ENCODE peak calls at places on chromosomes 16 and 17, in eight cellular contexts. One of them, this sample, is unnamed. For H3K4me1, the result is how much of the 10 kb centered on the place peaks cover.

GRCh38 chr17:61698244-61698643 is 107.2 kb upstream of the NACA2 start:
- DNase-seq in GM23338: no peak
- DNase-seq in body of pancreas: no peak
- DNase-seq in left ventricle myocardium inferior: no peak
- DNase-seq in HCT116: no peak
- DNase-seq in OCI-LY7: no peak
- DNase-seq in cardiac muscle cell: no peak
- DNase-seq in mucosa of descending colon: no peak
- DNase-seq in this sample: no peak

GRCh38 chr16:55713103-55713502 is 57.3 kb downstream of the SLC6A2 start:
- DNase-seq in OCI-LY7: no peak
- DNase-seq in cardiac muscle cell: no peak
- DNase-seq in HCT116: no peak
- DNase-seq in body of pancreas: no peak
- DNase-seq in GM23338: no peak
- DNase-seq in mucosa of descending colon: no peak
- DNase-seq in left ventricle myocardium inferior: no peak
- DNase-seq in this sample: no peak

GRCh38 chr16:67199808-67200198 is 872 bp downstream of the ELMO3 start:
- DNase-seq in OCI-LY7: no peak
- DNase-seq in cardiac muscle cell: no peak
- DNase-seq in GM23338: peak
- DNase-seq in left ventricle myocardium inferior: no peak
- DNase-seq in body of pancreas: peak
- DNase-seq in HCT116: no peak
- DNase-seq in mucosa of descending colon: no peak
- DNase-seq in this sample: no peak

GRCh38 chr17:79033741-79034501 is 10.0 kb downstream of the C1QTNF1 start:
- DNase-seq in GM23338: no peak
- DNase-seq in OCI-LY7: no peak
- DNase-seq in HCT116: no peak
- DNase-seq in cardiac muscle cell: no peak
- DNase-seq in body of pancreas: no peak
- DNase-seq in left ventricle myocardium inferior: peak
- DNase-seq in mucosa of descending colon: no peak
- DNase-seq in this sample: peak

GRCh38 chr16:70757183-70757582 is 43.8 kb downstream of the VAC14 start:
- DNase-seq in OCI-LY7: no peak
- DNase-seq in HCT116: no peak
- DNase-seq in GM23338: no peak
- DNase-seq in left ventricle myocardium inferior: no peak
- DNase-seq in body of pancreas: no peak
- DNase-seq in mucosa of descending colon: peak
- DNase-seq in cardiac muscle cell: no peak
- DNase-seq in this sample: no peak

GRCh38 chr17:57986841-57987581 is 1.0 kb downstream of the VEZF1 start:
- DNase-seq in body of pancreas: peak
- DNase-seq in cardiac muscle cell: peak
- DNase-seq in mucosa of descending colon: peak
- DNase-seq in OCI-LY7: no peak
- DNase-seq in GM23338: peak
- DNase-seq in HCT116: no peak
- DNase-seq in left ventricle myocardium inferior: peak
- DNase-seq in this sample: peak

GRCh38 chr17:18980682-18981384 is 23.7 kb downstream of the FAM83G start:
- DNase-seq in OCI-LY7: no peak
- DNase-seq in cardiac muscle cell: peak
- DNase-seq in GM23338: no peak
- DNase-seq in body of pancreas: no peak
- DNase-seq in mucosa of descending colon: no peak
- DNase-seq in HCT116: no peak
- DNase-seq in left ventricle myocardium inferior: no peak
- DNase-seq in this sample: no peak

GRCh38 chr17:7177210-7177953 is 1.8 kb downstream of the ASGR1 start:
- DNase-seq in cardiac muscle cell: peak
- DNase-seq in OCI-LY7: peak
- DNase-seq in body of pancreas: peak
- DNase-seq in GM23338: peak
- DNase-seq in left ventricle myocardium inferior: peak
- DNase-seq in HCT116: no peak
- DNase-seq in mucosa of descending colon: no peak
- DNase-seq in this sample: peak

GRCh38 chr17:12959441-12959840 is 58.4 kb downstream of the ELAC2 start:
- DNase-seq in GM23338: no peak
- DNase-seq in body of pancreas: no peak
- DNase-seq in cardiac muscle cell: no peak
- DNase-seq in HCT116: no peak
- DNase-seq in left ventricle myocardium inferior: no peak
- DNase-seq in OCI-LY7: no peak
- DNase-seq in mucosa of descending colon: no peak
- DNase-seq in this sample: no peak

GRCh38 chr16:76946879-76947278 is 244.1 kb upstream of the MON1B start:
- DNase-seq in cardiac muscle cell: peak
- DNase-seq in mucosa of descending colon: no peak
- DNase-seq in HCT116: peak
- DNase-seq in left ventricle myocardium inferior: no peak
- DNase-seq in GM23338: no peak
- DNase-seq in body of pancreas: no peak
- DNase-seq in OCI-LY7: no peak
- DNase-seq in this sample: no peak

GRCh38 chr17:58313815-58314705 is 14.5 kb downstream of the TSPOAP1 start:
- DNase-seq in left ventricle myocardium inferior: no peak
- DNase-seq in GM23338: no peak
- DNase-seq in HCT116: no peak
- DNase-seq in body of pancreas: no peak
- DNase-seq in cardiac muscle cell: no peak
- DNase-seq in mucosa of descending colon: no peak
- DNase-seq in OCI-LY7: no peak
- DNase-seq in this sample: no peak

GRCh38 chr17:56779306-56779705 is 54.4 kb downstream of the C17orf67 start:
- DNase-seq in left ventricle myocardium inferior: no peak
- DNase-seq in GM23338: no peak
- DNase-seq in cardiac muscle cell: no peak
- DNase-seq in HCT116: no peak
- DNase-seq in OCI-LY7: no peak
- DNase-seq in body of pancreas: no peak
- DNase-seq in mucosa of descending colon: no peak
- DNase-seq in this sample: no peak

GRCh38 chr16:2519711-2520080 is 475 bp upstream of the AMDHD2 start:
- DNase-seq in HCT116: no peak
- DNase-seq in cardiac muscle cell: no peak
- DNase-seq in GM23338: no peak
- DNase-seq in left ventricle myocardium inferior: no peak
- DNase-seq in OCI-LY7: no peak
- DNase-seq in body of pancreas: peak
- DNase-seq in mucosa of descending colon: no peak
- DNase-seq in this sample: no peak
- H3K4me3 ChIP-seq in HCT116: no peak
- H3K4me3 ChIP-seq in cardiac muscle cell: peak
- H3K4me3 ChIP-seq in GM23338: peak
- H3K4me3 ChIP-seq in left ventricle myocardium inferior: peak
- H3K4me3 ChIP-seq in OCI-LY7: peak
- H3K4me3 ChIP-seq in body of pancreas: no peak
- H3K4me3 ChIP-seq in mucosa of descending colon: no peak
- H3K4me3 ChIP-seq in this sample: peak

GRCh38 chr17:75240394-75241142 is 20.8 kb downstream of the GGA3 start:
- DNase-seq in HCT116: peak
- DNase-seq in left ventricle myocardium inferior: no peak
- DNase-seq in OCI-LY7: peak
- DNase-seq in GM23338: peak
- DNase-seq in cardiac muscle cell: peak
- DNase-seq in mucosa of descending colon: no peak
- DNase-seq in body of pancreas: no peak
- DNase-seq in this sample: peak
- H3K4me1 ChIP-seq in HCT116: under half
- H3K4me1 ChIP-seq in left ventricle myocardium inferior: under half
- H3K4me1 ChIP-seq in OCI-LY7: under half
- H3K4me1 ChIP-seq in GM23338: under half
- H3K4me1 ChIP-seq in cardiac muscle cell: under half
- H3K4me1 ChIP-seq in mucosa of descending colon: under half
- H3K4me1 ChIP-seq in body of pancreas: under half
- H3K4me1 ChIP-seq in this sample: under half

GRCh38 chr16:57987441-57988177 is 12.9 kb downstream of the ZNF319 start:
- DNase-seq in GM23338: no peak
- DNase-seq in body of pancreas: no peak
- DNase-seq in mucosa of descending colon: peak
- DNase-seq in HCT116: no peak
- DNase-seq in left ventricle myocardium inferior: no peak
- DNase-seq in cardiac muscle cell: no peak
- DNase-seq in OCI-LY7: no peak
- DNase-seq in this sample: peak
- H3K4me3 ChIP-seq in GM23338: no peak
- H3K4me3 ChIP-seq in body of pancreas: no peak
- H3K4me3 ChIP-seq in mucosa of descending colon: no peak
- H3K4me3 ChIP-seq in HCT116: no peak
- H3K4me3 ChIP-seq in left ventricle myocardium inferior: no peak
- H3K4me3 ChIP-seq in cardiac muscle cell: no peak
- H3K4me3 ChIP-seq in OCI-LY7: no peak
- H3K4me3 ChIP-seq in this sample: no peak

DNA sequence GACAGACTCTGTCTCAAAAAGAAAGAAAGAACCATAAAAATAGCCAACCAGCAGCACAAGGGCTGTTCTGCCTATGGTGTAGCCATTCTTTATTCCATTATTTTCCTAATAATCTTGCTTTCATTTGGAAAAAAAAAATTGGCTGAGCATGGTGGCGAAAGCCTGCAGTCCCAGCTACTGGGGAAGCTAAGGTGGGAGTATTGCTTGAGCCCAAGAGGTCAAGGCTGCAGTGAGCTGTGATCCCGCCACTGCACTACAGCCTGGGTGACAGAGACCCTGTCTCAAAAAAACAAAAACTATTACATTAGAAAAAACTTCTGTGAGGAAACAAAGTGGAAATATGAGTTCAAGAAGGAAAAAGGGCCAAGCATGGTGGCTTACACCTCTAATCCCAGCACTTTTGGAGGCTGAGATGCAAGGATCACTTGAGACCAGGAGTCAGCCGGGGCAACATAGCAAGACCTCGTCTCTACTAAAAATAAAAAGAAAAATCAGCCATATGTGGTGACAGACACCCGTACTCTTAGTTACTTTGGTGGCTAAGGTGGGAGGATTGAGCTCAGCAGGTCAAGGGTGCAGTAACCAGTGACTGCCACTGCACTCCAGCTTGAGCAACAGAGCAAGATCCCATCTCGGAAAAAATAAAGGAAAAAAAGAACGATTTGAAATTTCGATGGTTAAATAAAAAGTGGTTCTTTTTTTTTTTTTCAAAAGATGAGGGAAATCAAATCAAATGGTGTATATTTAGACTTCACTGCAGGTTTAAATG is 2.5 kb downstream of the DCAKD start:
- DNase-seq in HCT116: no peak
- DNase-seq in cardiac muscle cell: no peak
- DNase-seq in OCI-LY7: peak
- DNase-seq in mucosa of descending colon: no peak
- DNase-seq in left ventricle myocardium inferior: no peak
- DNase-seq in body of pancreas: no peak
- DNase-seq in GM23338: no peak
- DNase-seq in this sample: no peak
- H3K4me1 ChIP-seq in HCT116: half or more
- H3K4me1 ChIP-seq in cardiac muscle cell: under half
- H3K4me1 ChIP-seq in OCI-LY7: under half
- H3K4me1 ChIP-seq in mucosa of descending colon: under half
- H3K4me1 ChIP-seq in left ventricle myocardium inferior: under half
- H3K4me1 ChIP-seq in body of pancreas: under half
- H3K4me1 ChIP-seq in GM23338: under half
- H3K4me1 ChIP-seq in this sample: under half

GRCh38 chr16:2157480-2158261 is 2.1 kb downstream of the TRAF7 start:
- DNase-seq in cardiac muscle cell: no peak
- DNase-seq in OCI-LY7: no peak
- DNase-seq in mucosa of descending colon: no peak
- DNase-seq in left ventricle myocardium inferior: no peak
- DNase-seq in GM23338: no peak
- DNase-seq in HCT116: no peak
- DNase-seq in body of pancreas: peak
- DNase-seq in this sample: no peak
- H3K4me3 ChIP-seq in cardiac muscle cell: no peak
- H3K4me3 ChIP-seq in OCI-LY7: no peak
- H3K4me3 ChIP-seq in mucosa of descending colon: no peak
- H3K4me3 ChIP-seq in left ventricle myocardium inferior: peak
- H3K4me3 ChIP-seq in GM23338: peak
- H3K4me3 ChIP-seq in HCT116: no peak
- H3K4me3 ChIP-seq in body of pancreas: no peak
- H3K4me3 ChIP-seq in this sample: peak

GRCh38 chr16:86232496-86232895 is 277.8 kb upstream of the FOXF1 start:
- DNase-seq in GM23338: no peak
- DNase-seq in mucosa of descending colon: no peak
- DNase-seq in cardiac muscle cell: no peak
- DNase-seq in left ventricle myocardium inferior: no peak
- DNase-seq in body of pancreas: no peak
- DNase-seq in OCI-LY7: no peak
- DNase-seq in HCT116: no peak
- DNase-seq in this sample: no peak
- H3K4me1 ChIP-seq in GM23338: under half
- H3K4me1 ChIP-seq in mucosa of descending colon: under half
- H3K4me1 ChIP-seq in cardiac muscle cell: under half
- H3K4me1 ChIP-seq in left ventricle myocardium inferior: under half
- H3K4me1 ChIP-seq in body of pancreas: under half
- H3K4me1 ChIP-seq in OCI-LY7: under half
- H3K4me1 ChIP-seq in HCT116: under half
- H3K4me1 ChIP-seq in this sample: under half

GRCh38 chr17:47882247-47882646 is 13.8 kb upstream of the SP2 start:
- DNase-seq in body of pancreas: no peak
- DNase-seq in GM23338: no peak
- DNase-seq in left ventricle myocardium inferior: no peak
- DNase-seq in cardiac muscle cell: no peak
- DNase-seq in mucosa of descending colon: no peak
- DNase-seq in OCI-LY7: no peak
- DNase-seq in HCT116: no peak
- DNase-seq in this sample: no peak
- H3K4me3 ChIP-seq in body of pancreas: no peak
- H3K4me3 ChIP-seq in GM23338: no peak
- H3K4me3 ChIP-seq in left ventricle myocardium inferior: peak
- H3K4me3 ChIP-seq in cardiac muscle cell: no peak
- H3K4me3 ChIP-seq in mucosa of descending colon: no peak
- H3K4me3 ChIP-seq in OCI-LY7: no peak
- H3K4me3 ChIP-seq in HCT116: no peak
- H3K4me3 ChIP-seq in this sample: peak